ENCODE peak calls at places on chromosome 2, in nine cellular contexts. J is A172; F is activated T-helper 1 cell treated with Interleukin-2 at 50 U/mL for 16 hours; G is left ventricle myocardium superior; H is stimulated activated CD4-positive, alpha-beta T cell treated with anti-CD3 and anti-CD28 coated beads, Interleukin-15, amount 100 ng/mL, for 24 hours; W is NCI-H345; Z is pancreas; L is T1000; Y is fibroblast of the conjunctiva. V is an unnamed sample.

GRCh38 chr2:236972491-236973379 is 113.0 kb upstream of the COPS8 start:
- DNase-seq in J (peak; percentile 63), F (no peak), G (peak; percentile 69), H (no peak), W (peak; percentile 77), Z (no peak), L (peak; percentile 56), Y (peak; percentile 69), V (no peak)

GRCh38 chr2:236642584-236643291 is 73.1 kb downstream of the ACKR3 start:
- DNase-seq in J (peak; percentile 96), F (no peak), G (peak; percentile 88), H (no peak), W (no peak), Z (no peak), L (peak; percentile 91), Y (peak; percentile 95), V (no peak)

GRCh38 chr2:3312576-3313345 is 64.9 kb downstream of the EIPR1 start:
- DNase-seq in J (no peak), F (no peak), G (no peak), H (no peak), W (no peak), Z (no peak), L (no peak), Y (no peak), V (no peak)

GRCh38 chr2:190052307-190052706 is 10.2 kb downstream of the MSTN start:
- DNase-seq in J (no peak), F (no peak), G (no peak), H (no peak), W (no peak), Z (no peak), L (no peak), Y (no peak), V (peak; percentile 12)

GRCh38 chr2:10172033-10172865 is 49.7 kb downstream of the RRM2 start:
- DNase-seq in J (no peak), F (no peak), G (no peak), H (no peak), W (no peak), Z (no peak), L (no peak), Y (no peak), V (no peak)

GRCh38 chr2:16622399-16622968 is 43.1 kb downstream of the CYRIA start:
- DNase-seq in J (no peak), F (no peak), G (no peak), H (no peak), W (no peak), Z (no peak), L (no peak), Y (no peak), V (no peak)

GRCh38 chr2:238242731-238243495 is 3.1 kb upstream of the HES6 start:
- DNase-seq in J (no peak), F (no peak), G (peak; percentile 66), H (no peak), W (peak; percentile 55), Z (peak; percentile 82), L (no peak), Y (no peak), V (no peak)

GRCh38 chr2:112640800-112641675 is 4.7 kb upstream of the SLC20A1 start:
- DNase-seq in J (peak; percentile 95), F (no peak), G (no peak), H (no peak), W (no peak), Z (no peak), L (peak; percentile 2), Y (peak; percentile 55), V (no peak)